ENCODE peak calls at places on chromosomes 7 and 10, in four cellular contexts. G, H, W and J are unnamed samples.

GRCh38 chr10:30980951-30981616 is 50.6 kb downstream of the ZNF438 start:
- DNase-seq in G (peak), H (no peak), W (no peak), J (no peak)

GRCh38 chr10:133394064-133394663 is at the start of gene MTG1:
- DNase-seq in G (peak), H (peak), W (peak), J (peak)

GRCh38 chr10:63498665-63499064 is 22.5 kb upstream of the REEP3 start:
- DNase-seq in G (no peak), H (no peak), W (no peak), J (no peak)

GRCh38 chr7:150963707-150964559 is 14.2 kb downstream of the KCNH2 start:
- DNase-seq in G (no peak), H (no peak), W (no peak), J (peak)

GRCh38 chr7:129122751-129123516 is 21.6 kb upstream of the TSPAN33 start:
- DNase-seq in G (peak), H (no peak), W (no peak), J (no peak)

GRCh38 chr10:122702271-122702670 is 2.6 kb upstream of the C10orf120 start:
- DNase-seq in G (no peak), H (peak), W (no peak), J (no peak)

GRCh38 chr7:55245271-55245723 is 119.8 kb upstream of the LANCL2 start:
- DNase-seq in G (peak), H (no peak), W (no peak), J (no peak)

GRCh38 chr10:59310324-59310914 is 51.9 kb downstream of the FAM13C start:
- DNase-seq in G (no peak), H (no peak), W (no peak), J (no peak)

GRCh38 chr7:41346878-41347277 is 356.0 kb downstream of the INHBA start:
- DNase-seq in G (no peak), H (no peak), W (no peak), J (no peak)

GRCh38 chr7:100132697-100133137 is 6.0 kb downstream of the MBLAC1 start:
- DNase-seq in G (peak), H (peak), W (peak), J (peak)

GRCh38 chr10:86715156-86715795 is 41.1 kb upstream of the BMPR1A start:
- DNase-seq in G (no peak), H (no peak), W (no peak), J (no peak)

GRCh38 chr10:132793871-132794849 is 8.2 kb upstream of the NKX6-2 start:
- DNase-seq in G (no peak), H (no peak), W (no peak), J (peak)

GRCh38 chr7:50119815-50120637 is 27.0 kb upstream of the ZPBP start:
- DNase-seq in G (no peak), H (peak), W (no peak), J (peak)

GRCh38 chr10:65838811-65839210 is 1087.0 kb upstream of the LRRTM3 start:
- DNase-seq in G (no peak), H (no peak), W (no peak), J (no peak)

GRCh38 chr10:66928000-66928770 is 2.3 kb downstream of the LRRTM3 start:
- DNase-seq in G (peak), H (peak), W (no peak), J (peak)

GRCh38 chr7:94423865-94424264 is 29.2 kb downstream of the COL1A2 start:
- DNase-seq in G (peak), H (no peak), W (no peak), J (no peak)

GRCh38 chr10:100970914-100971811 is 1.9 kb downstream of the SEMA4G start:
- DNase-seq in G (no peak), H (no peak), W (peak), J (no peak)

GRCh38 chr7:48875300-48875916 is 48.9 kb upstream of the CDC14C start:
- DNase-seq in G (peak), H (peak), W (peak), J (peak)

GRCh38 chr10:61903991-61904350 is 2.5 kb downstream of the ARID5B start:
- DNase-seq in G (no peak), H (no peak), W (no peak), J (no peak)

GRCh38 chr7:139570626-139571025 is 47.1 kb downstream of the CLEC2L start:
- DNase-seq in G (no peak), H (no peak), W (no peak), J (no peak)

GRCh38 chr7:147245274-147245673 is 1128.7 kb downstream of the CNTNAP2 start:
- DNase-seq in G (peak), H (peak), W (no peak), J (peak)

GRCh38 chr10:118587881-118588651 is 7.4 kb downstream of the PRLHR start:
- DNase-seq in G (no peak), H (no peak), W (no peak), J (no peak)

GRCh38 chr7:3712841-3713240 is 411.8 kb downstream of the SDK1 start:
- DNase-seq in G (no peak), H (no peak), W (no peak), J (no peak)

GRCh38 chr7:2863461-2864066 is 19.5 kb upstream of the GNA12 start:
- DNase-seq in G (peak), H (peak), W (no peak), J (no peak)

GRCh38 chr7:45033261-45033930 is 33.4 kb downstream of the CCM2 start:
- DNase-seq in G (peak), H (no peak), W (no peak), J (no peak)

GRCh38 chr7:19491371-19491770 is 217.5 kb downstream of the POLR1F start:
- DNase-seq in G (no peak), H (peak), W (no peak), J (no peak)

GRCh38 chr7:1537631-1538412 is 7.3 kb downstream of the MAFK start:
- DNase-seq in G (peak), H (peak), W (peak), J (peak)

GRCh38 chr10:114694735-114695134 is 36.7 kb upstream of the ABLIM1 start:
- DNase-seq in G (peak), H (peak), W (peak), J (peak)

GRCh38 chr7:39465055-39465929 is 100.9 kb upstream of the YAE1 start:
- DNase-seq in G (peak), H (peak), W (peak), J (peak)

GRCh38 chr10:89079991-89080390 is 89.4 kb downstream of the FAS start:
- DNase-seq in G (peak), H (no peak), W (no peak), J (no peak)

GRCh38 chr10:101897633-101898032 is 54.0 kb upstream of the KCNIP2 start:
- DNase-seq in G (peak), H (no peak), W (no peak), J (no peak)

GRCh38 chr10:77392851-77393250 is 244.8 kb downstream of the KCNMA1 start:
- DNase-seq in G (peak), H (no peak), W (no peak), J (no peak)

GRCh38 chr7:100467638-100468373 is 3.7 kb upstream of the SPACDR start:
- DNase-seq in G (no peak), H (no peak), W (no peak), J (no peak)

GRCh38 chr10:98323221-98324164 is 55.5 kb upstream of the LOXL4 start:
- DNase-seq in G (peak), H (no peak), W (no peak), J (no peak)

GRCh38 chr10:100327007-100327700 is 2.9 kb downstream of the PKD2L1 start:
- DNase-seq in G (no peak), H (no peak), W (no peak), J (no peak)

GRCh38 chr7:153472516-153472915 is 579.7 kb upstream of the DPP6 start:
- DNase-seq in G (no peak), H (no peak), W (no peak), J (no peak)

GRCh38 chr7:32140540-32140939 is 70.3 kb upstream of the PDE1C start:
- DNase-seq in G (no peak), H (no peak), W (no peak), J (no peak)

GRCh38 chr10:124217031-124217430 is 123.6 kb upstream of the CHST15 start:
- DNase-seq in G (no peak), H (no peak), W (no peak), J (no peak)

GRCh38 chr10:3874988-3875841 is 90.2 kb upstream of the KLF6 start:
- DNase-seq in G (no peak), H (no peak), W (no peak), J (no peak)

GRCh38 chr10:131691481-131692090 is 209.2 kb upstream of the PPP2R2D start:
- DNase-seq in G (no peak), H (no peak), W (no peak), J (no peak)

GRCh38 chr10:13592306-13592705 is 5.5 kb downstream of the PRPF18 start:
- DNase-seq in G (no peak), H (no peak), W (no peak), J (no peak)
- TF ChIP-seq CTCF in G (no peak), H (no peak), W (no peak), J (no peak)

DNA sequence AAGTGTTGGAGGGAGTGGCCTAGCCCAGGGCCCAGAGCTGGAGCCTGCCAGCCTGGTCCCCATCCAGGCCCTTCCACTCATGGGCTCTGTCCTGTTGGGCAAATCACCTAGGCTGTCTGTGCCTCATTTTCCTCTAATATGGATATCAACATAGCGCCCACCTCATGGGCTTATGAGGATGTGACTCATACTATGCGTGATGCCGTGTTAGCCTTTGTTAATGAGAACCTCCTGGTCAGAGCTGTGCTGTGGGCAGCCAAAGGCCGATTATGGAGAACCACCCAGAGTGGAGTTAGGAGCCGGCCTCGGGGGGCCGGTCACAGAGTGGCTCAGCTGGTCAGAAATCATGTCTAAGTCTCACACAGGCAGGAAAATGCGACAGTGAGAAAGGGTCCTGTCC is 306.4 kb downstream of the PAXIP1 start:
- DNase-seq in G (no peak), H (no peak), W (no peak), J (no peak)
- TF ChIP-seq CTCF in G (no peak), H (no peak), W (no peak), J (no peak)

DNA sequence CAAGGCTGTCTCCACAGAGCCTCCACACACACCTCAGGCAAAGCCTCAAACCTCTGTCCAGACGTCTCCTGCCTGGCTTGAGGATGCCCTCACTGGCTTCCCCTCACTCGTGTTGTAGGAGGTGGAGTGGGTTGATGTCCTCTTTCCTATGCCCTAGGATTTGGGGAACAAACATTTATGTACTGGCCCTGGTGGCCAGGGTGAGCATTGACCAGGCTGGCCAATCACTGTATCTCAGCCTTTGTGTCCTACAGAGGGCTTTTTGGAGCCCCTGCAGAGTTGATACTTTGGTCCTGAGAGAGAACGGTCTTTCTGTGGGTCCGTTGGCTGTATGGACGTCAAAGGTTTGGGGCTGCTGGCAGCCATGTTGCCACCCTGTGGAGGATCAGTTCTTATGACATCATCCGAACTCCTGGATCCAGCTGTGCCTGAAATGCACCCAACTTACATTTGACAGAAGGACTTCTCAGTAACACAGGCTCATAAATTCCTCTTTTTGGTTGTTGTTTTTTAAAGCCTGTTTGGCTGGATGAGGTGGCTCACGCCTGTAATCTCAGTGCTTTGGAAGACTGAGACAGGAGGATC is 2.3 kb upstream of the GRID2IP start:
- DNase-seq in G (no peak), H (peak), W (no peak), J (no peak)
- TF ChIP-seq CTCF in G (no peak), H (no peak), W (no peak), J (no peak)

GRCh38 chr7:158819571-158820203 is 9.6 kb downstream of the ESYT2 start:
- DNase-seq in G (peak), H (no peak), W (no peak), J (no peak)

GRCh38 chr7:158816271-158816670 is 13.0 kb downstream of the ESYT2 start:
- DNase-seq in G (peak), H (no peak), W (no peak), J (no peak)

GRCh38 chr7:158816995-158817394 is 12.3 kb downstream of the ESYT2 start:
- DNase-seq in G (no peak), H (no peak), W (no peak), J (no peak)

GRCh38 chr7:158820656-158821055 is 8.7 kb downstream of the ESYT2 start:
- DNase-seq in G (peak), H (no peak), W (no peak), J (no peak)

GRCh38 chr7:158818325-158819213 is 10.7 kb downstream of the ESYT2 start:
- DNase-seq in G (peak), H (peak), W (no peak), J (peak)
- TF ChIP-seq CTCF in G (no peak), H (no peak), W (no peak), J (no peak)

GRCh38 chr7:90211391-90212148 is at the start of gene STEAP2:
- DNase-seq in G (peak), H (peak), W (peak), J (peak)
- TF ChIP-seq CTCF in G (peak), H (peak), W (peak), J (peak)

GRCh38 chr7:43458746-43459337 is 124.1 kb upstream of the STK17A start:
- DNase-seq in G (no peak), H (no peak), W (no peak), J (no peak)

GRCh38 chr7:43454936-43455518 is 127.9 kb upstream of the STK17A start:
- DNase-seq in G (peak), H (peak), W (no peak), J (no peak)

GRCh38 chr7:43460733-43461348 is 122.1 kb upstream of the STK17A start:
- DNase-seq in G (no peak), H (no peak), W (no peak), J (no peak)

GRCh38 chr7:43458330-43458729 is 124.6 kb upstream of the STK17A start:
- DNase-seq in G (no peak), H (no peak), W (no peak), J (no peak)

DNA sequence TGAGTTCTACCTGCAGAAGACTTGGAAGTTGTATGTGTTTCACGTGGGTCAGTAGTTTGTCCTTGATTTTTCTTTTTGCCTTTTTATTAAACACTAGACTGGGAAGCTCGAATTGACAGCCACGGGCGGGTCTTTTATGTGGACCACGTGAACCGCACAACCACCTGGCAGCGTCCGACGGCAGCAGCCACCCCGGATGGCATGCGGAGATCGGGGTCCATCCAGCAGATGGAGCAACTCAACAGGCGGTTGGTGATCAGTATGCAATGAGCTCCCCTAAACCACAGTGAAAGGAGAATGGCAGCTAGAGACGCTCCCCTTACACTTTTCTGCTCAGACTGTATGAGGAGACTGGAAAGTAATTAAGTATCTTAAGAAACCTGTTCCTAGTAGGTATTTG is 126.7 kb upstream of the STK17A start:
- DNase-seq in G (no peak), H (peak), W (no peak), J (no peak)
- TF ChIP-seq CTCF in G (no peak), H (peak), W (no peak), J (no peak)

DNA sequence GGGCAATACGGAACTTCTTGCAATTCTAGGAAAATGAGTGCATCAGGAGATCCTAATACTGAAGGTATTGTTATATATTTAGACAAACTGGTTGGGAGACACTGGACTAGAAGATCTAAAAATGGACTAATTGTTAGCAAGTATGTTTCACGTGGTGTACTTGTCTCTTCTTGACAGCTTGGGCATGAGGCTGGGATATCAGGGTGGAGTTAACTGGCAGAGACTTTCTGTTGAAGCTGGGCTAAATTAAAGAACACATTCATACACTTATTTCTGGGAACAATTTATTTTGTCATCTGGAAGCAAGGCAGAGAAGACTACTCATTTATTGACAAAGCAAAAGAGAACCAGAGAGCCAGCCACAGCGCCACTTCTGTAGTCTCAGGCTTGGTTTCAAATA is 25.9 kb downstream of the TYW1 start:
- DNase-seq in G (no peak), H (no peak), W (no peak), J (no peak)
- TF ChIP-seq CTCF in G (no peak), H (no peak), W (no peak), J (no peak)

GRCh38 chr10:103276941-103277712 is at the start of gene INA:
- DNase-seq in G (peak), H (peak), W (peak), J (peak)
- TF ChIP-seq CTCF in G (no peak), H (peak), W (no peak), J (no peak)